ENCODE peak calls at places on chromosomes 7 and 10, in eight cellular contexts. One of them, this sample, is unnamed.

GRCh38 chr10:16497911-16498310 is 23.8 kb downstream of the C1QL3 start:
- DNase-seq in thoracic aorta: no peak
- DNase-seq in pancreas: no peak
- DNase-seq in tibial nerve: no peak
- DNase-seq in suprapubic skin: no peak
- DNase-seq in IMR-90: peak
- DNase-seq in Caco-2: no peak
- DNase-seq in fibroblast of lung: no peak
- DNase-seq in this sample: no peak

GRCh38 chr10:61541960-61542359 is 88.8 kb upstream of the TMEM26 start:
- DNase-seq in IMR-90: no peak
- DNase-seq in thoracic aorta: no peak
- DNase-seq in fibroblast of lung: no peak
- DNase-seq in tibial nerve: no peak
- DNase-seq in suprapubic skin: no peak
- DNase-seq in Caco-2: no peak
- DNase-seq in pancreas: no peak
- DNase-seq in this sample: no peak

GRCh38 chr7:46162582-46162981 is 241.5 kb upstream of the IGFBP3 start:
- DNase-seq in fibroblast of lung: no peak
- DNase-seq in Caco-2: no peak
- DNase-seq in thoracic aorta: no peak
- DNase-seq in suprapubic skin: no peak
- DNase-seq in tibial nerve: no peak
- DNase-seq in pancreas: no peak
- DNase-seq in IMR-90: peak
- DNase-seq in this sample: no peak

GRCh38 chr10:72720814-72721665 is 29.1 kb downstream of the MCU start:
- DNase-seq in fibroblast of lung: no peak
- DNase-seq in suprapubic skin: no peak
- DNase-seq in tibial nerve: no peak
- DNase-seq in thoracic aorta: no peak
- DNase-seq in pancreas: no peak
- DNase-seq in Caco-2: no peak
- DNase-seq in IMR-90: peak
- DNase-seq in this sample: no peak

GRCh38 chr7:133602291-133602690 is 349.4 kb downstream of the EXOC4 start:
- DNase-seq in thoracic aorta: no peak
- DNase-seq in Caco-2: no peak
- DNase-seq in suprapubic skin: no peak
- DNase-seq in IMR-90: peak
- DNase-seq in fibroblast of lung: peak
- DNase-seq in tibial nerve: no peak
- DNase-seq in pancreas: no peak
- DNase-seq in this sample: peak

GRCh38 chr10:58225654-58226053 is 42.0 kb downstream of the IPMK start:
- DNase-seq in thoracic aorta: no peak
- DNase-seq in Caco-2: no peak
- DNase-seq in suprapubic skin: no peak
- DNase-seq in fibroblast of lung: no peak
- DNase-seq in tibial nerve: no peak
- DNase-seq in IMR-90: no peak
- DNase-seq in pancreas: no peak
- DNase-seq in this sample: no peak

GRCh38 chr10:1063232-1063862 is 7.2 kb downstream of the WDR37 start:
- DNase-seq in tibial nerve: no peak
- DNase-seq in thoracic aorta: no peak
- DNase-seq in Caco-2: no peak
- DNase-seq in IMR-90: no peak
- DNase-seq in suprapubic skin: no peak
- DNase-seq in fibroblast of lung: no peak
- DNase-seq in pancreas: no peak
- DNase-seq in this sample: no peak

GRCh38 chr10:80411681-80412230 is 3.4 kb downstream of the PRXL2A start:
- DNase-seq in Caco-2: no peak
- DNase-seq in tibial nerve: no peak
- DNase-seq in thoracic aorta: no peak
- DNase-seq in IMR-90: no peak
- DNase-seq in suprapubic skin: no peak
- DNase-seq in fibroblast of lung: no peak
- DNase-seq in pancreas: no peak
- DNase-seq in this sample: no peak

GRCh38 chr10:1715821-1716220 is 21.5 kb downstream of the ADARB2 start:
- DNase-seq in IMR-90: no peak
- DNase-seq in Caco-2: peak
- DNase-seq in pancreas: no peak
- DNase-seq in thoracic aorta: no peak
- DNase-seq in fibroblast of lung: no peak
- DNase-seq in suprapubic skin: no peak
- DNase-seq in tibial nerve: no peak
- DNase-seq in this sample: no peak

GRCh38 chr10:17144757-17145156 is 15.1 kb upstream of the CUBN start:
- DNase-seq in pancreas: no peak
- DNase-seq in IMR-90: peak
- DNase-seq in suprapubic skin: no peak
- DNase-seq in thoracic aorta: no peak
- DNase-seq in tibial nerve: no peak
- DNase-seq in Caco-2: no peak
- DNase-seq in fibroblast of lung: peak
- DNase-seq in this sample: no peak

GRCh38 chr10:70849582-70850016 is 33.9 kb downstream of the SGPL1 start:
- DNase-seq in fibroblast of lung: peak
- DNase-seq in pancreas: no peak
- DNase-seq in IMR-90: peak
- DNase-seq in thoracic aorta: no peak
- DNase-seq in suprapubic skin: no peak
- DNase-seq in tibial nerve: no peak
- DNase-seq in Caco-2: no peak
- DNase-seq in this sample: peak

GRCh38 chr10:78898341-78899097 is 170.2 kb upstream of the ZMIZ1 start:
- DNase-seq in Caco-2: no peak
- DNase-seq in suprapubic skin: no peak
- DNase-seq in IMR-90: no peak
- DNase-seq in thoracic aorta: no peak
- DNase-seq in tibial nerve: no peak
- DNase-seq in fibroblast of lung: no peak
- DNase-seq in pancreas: no peak
- DNase-seq in this sample: no peak

GRCh38 chr7:55036958-55037357 is 18.1 kb downstream of the EGFR start:
- DNase-seq in suprapubic skin: no peak
- DNase-seq in IMR-90: no peak
- DNase-seq in Caco-2: no peak
- DNase-seq in thoracic aorta: no peak
- DNase-seq in tibial nerve: no peak
- DNase-seq in pancreas: no peak
- DNase-seq in fibroblast of lung: no peak
- DNase-seq in this sample: no peak

GRCh38 chr10:114851336-114851735 is 29.8 kb downstream of the FHIP2A start:
- DNase-seq in suprapubic skin: no peak
- DNase-seq in Caco-2: no peak
- DNase-seq in fibroblast of lung: no peak
- DNase-seq in tibial nerve: no peak
- DNase-seq in thoracic aorta: no peak
- DNase-seq in pancreas: no peak
- DNase-seq in IMR-90: no peak
- DNase-seq in this sample: no peak

GRCh38 chr7:90595801-90596683 is at the start of gene CDK14:
- DNase-seq in Caco-2: peak
- DNase-seq in thoracic aorta: peak
- DNase-seq in fibroblast of lung: peak
- DNase-seq in IMR-90: peak
- DNase-seq in tibial nerve: peak
- DNase-seq in suprapubic skin: peak
- DNase-seq in pancreas: peak
- DNase-seq in this sample: no peak

GRCh38 chr7:99562832-99563231 is 4.4 kb downstream of the ZNF655 start:
- DNase-seq in tibial nerve: no peak
- DNase-seq in fibroblast of lung: peak
- DNase-seq in suprapubic skin: no peak
- DNase-seq in thoracic aorta: no peak
- DNase-seq in pancreas: no peak
- DNase-seq in Caco-2: peak
- DNase-seq in IMR-90: peak
- DNase-seq in this sample: peak

GRCh38 chr7:43758029-43758860 is at the start of gene BLVRA:
- DNase-seq in fibroblast of lung: peak
- DNase-seq in IMR-90: peak
- DNase-seq in suprapubic skin: peak
- DNase-seq in thoracic aorta: no peak
- DNase-seq in tibial nerve: peak
- DNase-seq in Caco-2: peak
- DNase-seq in pancreas: peak
- DNase-seq in this sample: no peak

GRCh38 chr7:124765401-124766352 is at the start of gene GPR37:
- DNase-seq in suprapubic skin: peak
- DNase-seq in tibial nerve: no peak
- DNase-seq in thoracic aorta: peak
- DNase-seq in Caco-2: peak
- DNase-seq in fibroblast of lung: peak
- DNase-seq in IMR-90: peak
- DNase-seq in pancreas: peak
- DNase-seq in this sample: no peak

DNA sequence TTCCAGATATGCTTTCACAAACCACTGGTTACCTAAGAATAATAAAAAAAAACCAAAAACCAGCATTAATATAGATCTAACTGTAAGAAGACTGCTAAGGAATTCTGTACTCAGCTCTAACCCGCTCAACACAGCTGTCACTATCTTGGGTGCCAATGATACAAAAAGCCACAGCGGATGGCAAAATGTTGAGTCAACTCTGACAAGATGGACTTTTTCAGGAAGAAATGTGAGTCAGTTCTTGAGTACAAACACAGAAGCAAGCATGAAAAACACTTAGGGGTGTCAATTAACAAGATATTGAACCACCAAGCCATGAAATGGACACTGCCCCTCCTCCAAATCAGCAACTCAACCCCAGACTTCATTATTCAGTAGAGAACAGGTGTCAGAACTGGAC is 55.0 kb downstream of the CTTNBP2 start:
- DNase-seq in thoracic aorta: no peak
- DNase-seq in Caco-2: no peak
- DNase-seq in pancreas: no peak
- DNase-seq in suprapubic skin: no peak
- DNase-seq in IMR-90: no peak
- DNase-seq in fibroblast of lung: no peak
- DNase-seq in tibial nerve: no peak
- DNase-seq in this sample: no peak
- H3K4me3 ChIP-seq in thoracic aorta: no peak
- H3K4me3 ChIP-seq in Caco-2: no peak
- H3K4me3 ChIP-seq in pancreas: no peak
- H3K4me3 ChIP-seq in suprapubic skin: no peak
- H3K4me3 ChIP-seq in IMR-90: no peak
- H3K4me3 ChIP-seq in fibroblast of lung: no peak
- H3K4me3 ChIP-seq in tibial nerve: no peak
- H3K4me3 ChIP-seq in this sample: no peak

DNA sequence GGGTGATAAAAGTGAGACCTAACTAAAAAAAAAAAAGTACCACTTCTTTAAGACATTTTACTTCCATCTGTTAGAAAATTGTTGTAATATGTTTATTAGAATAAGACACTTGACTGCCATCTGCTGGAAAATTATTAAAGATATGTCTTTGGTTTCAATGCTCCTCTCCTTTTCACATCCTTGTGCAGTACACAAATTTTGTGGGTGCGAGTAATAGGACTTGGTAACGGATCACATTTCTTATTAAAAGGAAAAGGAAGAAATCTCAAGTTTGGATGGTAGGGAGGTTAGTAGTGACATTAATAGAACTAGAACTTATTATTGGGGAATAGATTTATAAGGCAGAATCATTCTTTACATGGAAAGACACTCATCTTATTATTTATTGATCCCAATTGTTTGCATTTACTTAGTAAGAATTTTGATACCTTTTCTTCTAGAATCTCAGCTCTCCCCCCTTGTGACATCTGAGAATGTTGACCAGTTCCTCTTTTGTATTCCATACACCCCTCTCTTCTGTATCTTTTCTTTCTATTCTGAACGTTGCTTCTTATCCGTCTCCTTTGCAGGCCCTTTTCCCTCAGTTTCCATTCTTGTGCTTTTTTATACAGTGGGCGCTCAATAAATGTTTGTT is 43.0 kb upstream of the RPA3 start:
- DNase-seq in tibial nerve: no peak
- DNase-seq in Caco-2: peak
- DNase-seq in fibroblast of lung: peak
- DNase-seq in thoracic aorta: no peak
- DNase-seq in suprapubic skin: no peak
- DNase-seq in IMR-90: peak
- DNase-seq in pancreas: no peak
- DNase-seq in this sample: no peak
- TF ChIP-seq CTCF in tibial nerve: peak
- TF ChIP-seq CTCF in Caco-2: peak
- TF ChIP-seq CTCF in fibroblast of lung: peak
- TF ChIP-seq CTCF in thoracic aorta: peak
- TF ChIP-seq CTCF in suprapubic skin: no peak
- TF ChIP-seq CTCF in IMR-90: peak
- TF ChIP-seq CTCF in pancreas: no peak
- TF ChIP-seq CTCF in this sample: peak

DNA sequence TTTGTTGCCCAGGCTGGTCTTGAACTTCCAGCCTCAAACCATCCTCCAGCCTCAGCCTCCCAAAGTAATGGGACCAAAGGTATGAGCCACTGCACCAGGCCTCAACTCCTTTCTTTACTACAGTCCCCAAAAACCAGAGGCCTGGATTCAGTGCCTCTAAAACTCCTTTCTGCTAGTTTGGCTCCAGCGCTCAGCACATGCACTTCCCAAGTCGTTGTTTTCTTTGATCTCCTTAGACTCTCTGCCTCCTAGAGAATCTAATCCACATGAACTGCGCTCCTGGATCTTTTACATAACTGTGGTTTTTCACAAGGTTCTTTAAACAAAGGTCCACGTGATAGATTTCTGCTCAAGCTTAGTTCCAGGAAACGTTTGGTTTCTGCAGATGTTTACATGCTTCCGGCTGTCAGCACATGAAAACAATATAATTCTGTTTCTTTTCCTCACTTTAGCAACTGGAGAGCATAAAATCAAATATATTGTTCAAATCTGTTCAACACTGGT is 270.6 kb upstream of the MKLN1 start:
- DNase-seq in thoracic aorta: no peak
- DNase-seq in fibroblast of lung: peak
- DNase-seq in IMR-90: peak
- DNase-seq in Caco-2: no peak
- DNase-seq in suprapubic skin: no peak
- DNase-seq in tibial nerve: peak
- DNase-seq in pancreas: peak
- DNase-seq in this sample: peak
- H3K4me3 ChIP-seq in thoracic aorta: no peak
- H3K4me3 ChIP-seq in fibroblast of lung: no peak
- H3K4me3 ChIP-seq in IMR-90: no peak
- H3K4me3 ChIP-seq in Caco-2: no peak
- H3K4me3 ChIP-seq in suprapubic skin: no peak
- H3K4me3 ChIP-seq in tibial nerve: no peak
- H3K4me3 ChIP-seq in pancreas: no peak
- H3K4me3 ChIP-seq in this sample: no peak

DNA sequence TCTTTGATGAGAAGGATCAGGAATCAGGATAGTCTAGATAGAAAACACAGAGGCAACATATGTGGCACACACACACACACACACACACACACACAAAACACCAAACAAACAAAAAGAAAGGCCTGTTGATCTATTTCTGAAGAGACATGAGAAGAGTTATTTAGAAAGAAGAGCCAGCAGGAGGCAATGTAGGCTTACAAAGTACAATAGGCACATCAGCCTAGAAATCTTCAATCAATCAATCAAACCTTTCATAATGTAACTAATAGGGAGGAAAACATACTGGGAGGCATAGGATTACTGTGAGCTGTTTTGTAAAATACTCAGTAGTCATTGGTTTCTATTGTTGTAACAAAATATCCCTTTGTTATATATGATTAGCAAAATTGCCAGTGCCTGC is 47.3 kb upstream of the TES start:
- DNase-seq in suprapubic skin: no peak
- DNase-seq in fibroblast of lung: no peak
- DNase-seq in tibial nerve: no peak
- DNase-seq in pancreas: no peak
- DNase-seq in Caco-2: no peak
- DNase-seq in thoracic aorta: no peak
- DNase-seq in IMR-90: no peak
- DNase-seq in this sample: no peak
- TF ChIP-seq CTCF in suprapubic skin: no peak
- TF ChIP-seq CTCF in fibroblast of lung: no peak
- TF ChIP-seq CTCF in tibial nerve: no peak
- TF ChIP-seq CTCF in pancreas: no peak
- TF ChIP-seq CTCF in Caco-2: no peak
- TF ChIP-seq CTCF in thoracic aorta: no peak
- TF ChIP-seq CTCF in IMR-90: no peak
- TF ChIP-seq CTCF in this sample: peak

This sample was measured in epithelial cell of proximal tubule.